ENCODE peak calls at places on chromosome 13, in ten cellular contexts. Y, V, S, Q, O, J, A, W, R and Z are unnamed samples.

GRCh38 chr13:109465151-109465550 is 321.2 kb downstream of the IRS2 start:
- DNase-seq in Y (no peak), V (peak), S (peak), Q (no peak), O (peak), J (peak), A (no peak), W (no peak), R (no peak), Z (no peak)

GRCh38 chr13:67069117-67069767 is 160.9 kb downstream of the PCDH9 start:
- DNase-seq in Y (no peak), V (peak), S (no peak), Q (no peak), O (no peak), J (peak), A (no peak), W (no peak), R (no peak), Z (no peak)

GRCh38 chr13:112442483-112443090 is 66.4 kb downstream of the SPACA7 start:
- DNase-seq in Y (no peak), V (no peak), S (no peak), Q (no peak), O (no peak), J (peak), A (no peak), W (no peak), R (no peak), Z (no peak)

GRCh38 chr13:40261361-40261760 is 405.1 kb downstream of the FOXO1 start:
- DNase-seq in Y (no peak), V (no peak), S (no peak), Q (no peak), O (no peak), J (no peak), A (no peak), W (no peak), R (no peak), Z (no peak)

GRCh38 chr13:33017410-33017929 is 1.2 kb downstream of the KL start:
- DNase-seq in Y (peak), V (peak), S (no peak), Q (peak), O (peak), J (peak), A (no peak), W (peak), R (no peak), Z (no peak)

GRCh38 chr13:68066879-68067513 is 836.9 kb upstream of the PCDH9 start:
- DNase-seq in Y (no peak), V (no peak), S (no peak), Q (no peak), O (no peak), J (no peak), A (no peak), W (no peak), R (no peak), Z (no peak)

GRCh38 chr13:77079902-77080413 is 53.0 kb upstream of the FBXL3 start:
- DNase-seq in Y (no peak), V (no peak), S (no peak), Q (no peak), O (no peak), J (no peak), A (no peak), W (no peak), R (no peak), Z (no peak)

GRCh38 chr13:30796132-30796832 is 60.9 kb downstream of the ALOX5AP start:
- DNase-seq in Y (peak), V (peak), S (no peak), Q (no peak), O (peak), J (peak), A (peak), W (no peak), R (peak), Z (no peak)

GRCh38 chr13:79281335-79281734 is 124.7 kb downstream of the RBM26 start:
- DNase-seq in Y (no peak), V (no peak), S (no peak), Q (no peak), O (no peak), J (no peak), A (no peak), W (no peak), R (no peak), Z (no peak)

GRCh38 chr13:22103046-22103445 is 432.2 kb downstream of the FGF9 start:
- DNase-seq in Y (peak), V (no peak), S (no peak), Q (no peak), O (no peak), J (no peak), A (no peak), W (no peak), R (no peak), Z (no peak)

GRCh38 chr13:48448963-48449614 is 36.2 kb upstream of the LPAR6 start:
- DNase-seq in Y (peak), V (no peak), S (peak), Q (no peak), O (peak), J (peak), A (no peak), W (no peak), R (peak), Z (no peak)

GRCh38 chr13:101454767-101455166 is 2.3 kb downstream of the ITGBL1 start:
- DNase-seq in Y (peak), V (peak), S (no peak), Q (no peak), O (peak), J (peak), A (peak), W (no peak), R (peak), Z (no peak)

GRCh38 chr13:48990900-48991299 is 15.2 kb downstream of the FNDC3A start:
- DNase-seq in Y (no peak), V (no peak), S (no peak), Q (no peak), O (no peak), J (no peak), A (no peak), W (no peak), R (no peak), Z (no peak)

GRCh38 chr13:91133941-91134772 is 213.3 kb upstream of the MIR17HG start:
- DNase-seq in Y (peak), V (peak), S (no peak), Q (peak), O (peak), J (peak), A (peak), W (no peak), R (peak), Z (no peak)

GRCh38 chr13:96707146-96707545 is 287.1 kb downstream of the OXGR1 start:
- DNase-seq in Y (no peak), V (no peak), S (no peak), Q (no peak), O (no peak), J (no peak), A (no peak), W (no peak), R (no peak), Z (no peak)

GRCh38 chr13:42875448-42876269 is 94.3 kb downstream of the FAM216B start:
- DNase-seq in Y (peak), V (no peak), S (no peak), Q (no peak), O (no peak), J (peak), A (no peak), W (no peak), R (no peak), Z (no peak)
- TF ChIP-seq CTCF in Y (peak), V (no peak), S (peak), Q (no peak), O (no peak), J (peak), A (no peak), W (no peak), R (peak), Z (no peak)

DNA sequence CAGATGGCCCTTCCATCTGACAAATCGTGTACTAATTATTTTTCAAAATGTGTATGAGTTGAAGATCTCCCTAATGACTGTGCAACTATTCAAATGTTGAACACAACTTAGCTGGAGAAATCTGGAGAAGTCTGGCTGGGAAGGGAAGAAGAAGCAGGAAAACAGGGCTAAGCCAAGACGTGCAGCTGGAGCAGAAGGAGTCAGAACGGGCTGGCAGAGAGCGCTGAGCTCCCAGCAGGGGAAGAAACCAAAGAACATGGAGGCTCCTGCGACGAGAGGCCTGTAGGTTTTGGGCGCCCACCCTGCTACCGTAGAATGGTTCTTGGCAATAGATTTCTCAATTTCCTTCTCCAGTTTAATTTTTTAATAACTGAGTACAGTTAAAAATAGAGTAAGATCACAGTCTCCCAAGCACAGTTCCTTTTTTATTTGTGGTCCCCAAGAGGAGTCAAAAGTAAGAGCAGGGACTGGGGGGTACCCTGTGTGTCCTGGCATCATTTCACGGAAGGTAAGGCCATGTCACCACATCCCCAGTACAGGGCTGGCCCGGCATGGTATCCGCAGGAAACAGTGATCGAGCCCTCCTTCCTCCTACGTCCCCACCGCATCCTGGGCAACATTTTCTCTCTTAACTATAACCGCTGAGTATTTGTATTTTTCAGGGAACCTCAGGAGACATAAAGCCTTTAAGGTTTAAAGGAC is 13.4 kb upstream of the LATS2 start:
- DNase-seq in Y (peak), V (no peak), S (no peak), Q (no peak), O (peak), J (no peak), A (no peak), W (no peak), R (no peak), Z (no peak)
- TF ChIP-seq CTCF in Y (peak), V (no peak), S (no peak), Q (no peak), O (peak), J (no peak), A (no peak), W (no peak), R (no peak), Z (no peak)

GRCh38 chr13:52845334-52845761 is 3.1 kb downstream of the PCDH8 start:
- DNase-seq in Y (no peak), V (no peak), S (no peak), Q (no peak), O (no peak), J (no peak), A (no peak), W (no peak), R (no peak), Z (no peak)

GRCh38 chr13:52847322-52847681 is 1.1 kb downstream of the PCDH8 start:
- DNase-seq in Y (no peak), V (no peak), S (no peak), Q (no peak), O (no peak), J (no peak), A (no peak), W (no peak), R (no peak), Z (no peak)

GRCh38 chr13:52846567-52847321 is 1.7 kb downstream of the PCDH8 start:
- DNase-seq in Y (peak), V (no peak), S (no peak), Q (no peak), O (peak), J (peak), A (no peak), W (no peak), R (no peak), Z (peak)

GRCh38 chr13:52847682-52848432 is 583 bp downstream of the PCDH8 start:
- DNase-seq in Y (no peak), V (no peak), S (no peak), Q (no peak), O (no peak), J (no peak), A (no peak), W (no peak), R (no peak), Z (no peak)

DNA sequence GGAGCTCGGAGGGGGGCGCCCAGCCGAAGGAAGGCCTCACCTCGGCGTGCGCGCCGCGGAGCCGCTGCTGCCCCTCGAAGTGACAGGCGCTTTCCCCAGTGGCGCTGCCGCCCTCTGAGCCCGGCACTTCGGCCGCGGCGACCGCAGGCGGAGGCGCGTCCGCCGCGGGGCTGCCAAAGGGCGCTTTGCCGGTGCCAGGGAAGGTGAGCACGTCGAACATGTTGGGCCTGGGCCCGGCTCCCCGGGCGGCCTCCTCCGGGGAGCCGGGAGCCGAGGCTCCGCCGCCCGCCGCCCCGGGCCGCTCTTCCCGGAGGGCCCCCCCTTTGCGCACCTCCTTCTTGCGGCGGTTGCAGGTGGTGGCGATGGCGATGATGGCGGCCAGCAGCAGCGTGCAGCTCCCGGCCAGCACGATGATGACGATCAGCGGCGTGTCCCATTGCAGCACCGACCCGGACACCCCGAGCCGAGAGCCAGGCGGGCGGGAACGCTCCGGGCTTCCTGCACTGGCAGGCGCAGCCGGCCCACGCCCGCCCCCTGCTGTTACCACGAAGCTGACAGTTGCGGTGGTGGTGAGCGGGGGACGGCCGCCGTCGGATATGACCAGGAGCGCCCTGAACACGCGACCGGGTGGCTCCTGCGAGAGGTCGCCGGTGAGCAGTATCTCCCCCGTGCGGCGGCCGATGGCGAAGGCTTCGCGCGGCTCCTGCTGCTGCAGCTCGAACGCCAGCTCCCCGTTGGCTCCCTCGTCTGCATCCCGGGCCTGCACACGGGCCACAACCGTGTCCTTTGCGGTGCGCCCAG is 2.5 kb downstream of the PCDH8 start:
- DNase-seq in Y (no peak), V (no peak), S (no peak), Q (peak), O (no peak), J (no peak), A (no peak), W (no peak), R (no peak), Z (peak)
- TF ChIP-seq CTCF in Y (no peak), V (no peak), S (peak), Q (no peak), O (no peak), J (peak), A (no peak), W (no peak), R (peak), Z (peak)

DNA sequence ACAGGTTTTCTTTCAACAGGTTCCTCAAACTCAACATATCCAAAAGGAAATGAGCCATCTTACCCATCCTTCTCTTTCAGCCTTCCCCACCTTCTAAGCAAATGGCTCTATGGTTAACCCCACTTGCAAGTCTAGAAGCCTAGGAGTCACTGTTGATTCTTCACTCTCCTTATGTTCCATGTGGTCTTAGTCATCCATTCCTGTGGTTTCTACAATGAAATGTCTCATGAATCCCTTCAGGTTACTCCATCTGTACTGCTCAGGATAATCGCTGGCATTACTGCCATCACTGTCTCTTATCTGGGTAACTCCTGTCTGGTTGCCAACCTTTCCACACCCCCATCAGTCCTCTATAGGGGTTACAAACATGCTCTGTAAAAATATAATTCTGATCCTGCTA is 381.3 kb downstream of the ENOX1 start:
- DNase-seq in Y (peak), V (peak), S (no peak), Q (no peak), O (peak), J (peak), A (peak), W (no peak), R (peak), Z (no peak)
- TF ChIP-seq CTCF in Y (no peak), V (no peak), S (no peak), Q (no peak), O (no peak), J (no peak), A (no peak), W (no peak), R (no peak), Z (no peak)

GRCh38 chr13:60335531-60335930 is 61.5 kb upstream of the TDRD3 start:
- DNase-seq in Y (peak), V (peak), S (no peak), Q (no peak), O (peak), J (peak), A (no peak), W (no peak), R (no peak), Z (no peak)
- TF ChIP-seq CTCF in Y (peak), V (peak), S (peak), Q (peak), O (peak), J (peak), A (peak), W (peak), R (peak), Z (peak)

DNA sequence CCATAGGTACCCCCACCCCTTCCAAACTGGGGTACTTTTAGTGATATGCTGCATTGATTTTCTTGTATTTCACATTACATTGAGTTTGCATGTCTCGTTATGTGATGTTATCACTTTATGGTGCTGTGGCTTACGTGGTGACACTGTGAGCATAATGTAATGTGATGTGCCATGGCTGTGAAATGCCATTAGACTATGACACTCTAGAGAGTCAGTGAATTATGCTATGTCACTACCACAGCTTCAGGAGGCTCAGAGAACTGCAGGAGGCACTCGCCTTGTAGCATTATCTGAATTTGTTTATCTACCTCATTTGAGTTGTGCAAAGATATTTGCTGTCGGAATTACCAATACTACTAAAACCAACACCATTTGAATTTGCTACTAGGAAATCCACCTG is 590.1 kb upstream of the SLC10A2 start:
- DNase-seq in Y (no peak), V (no peak), S (no peak), Q (no peak), O (no peak), J (no peak), A (no peak), W (no peak), R (no peak), Z (no peak)
- TF ChIP-seq CTCF in Y (no peak), V (no peak), S (no peak), Q (no peak), O (no peak), J (no peak), A (no peak), W (no peak), R (no peak), Z (no peak)

DNA sequence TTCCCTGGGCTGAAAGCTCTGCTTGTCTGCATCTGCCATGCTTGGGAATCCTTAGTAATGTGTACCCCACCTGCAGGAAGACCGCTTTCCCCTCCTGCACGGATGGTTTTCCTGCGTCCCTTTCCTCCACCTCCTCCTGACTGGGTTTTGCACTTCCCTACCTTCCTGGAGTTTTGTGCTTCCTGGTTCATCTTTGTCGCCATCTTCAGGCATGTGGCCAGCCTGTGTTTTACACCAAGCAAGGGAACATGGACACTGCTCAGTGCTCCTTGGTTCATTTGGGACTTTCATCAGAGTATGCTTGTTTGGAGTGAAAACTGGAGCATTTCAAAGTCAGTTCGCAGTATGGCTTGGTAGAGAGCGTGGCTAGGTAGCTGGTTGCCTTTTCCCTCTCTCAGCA is 30.7 kb downstream of the ERICH6B start:
- DNase-seq in Y (no peak), V (peak), S (no peak), Q (no peak), O (no peak), J (no peak), A (no peak), W (no peak), R (no peak), Z (no peak)
- TF ChIP-seq CTCF in Y (no peak), V (no peak), S (peak), Q (no peak), O (no peak), J (peak), A (no peak), W (no peak), R (peak), Z (no peak)